ENCODE peak calls at places on chromosomes 11 and 22, in seven cellular contexts. G is breast epithelium, W is colonic mucosa, S is Caco-2, F is left lung, E is fibroblast of pulmonary artery, K is AG04450. C is an unnamed sample.

GRCh38 chr11:61254403-61255025 is 13.5 kb downstream of the PGA5 start:
- DNase-seq in E (peak), K (peak), S (peak), F (peak), G (no peak), W (peak), C (peak)

GRCh38 chr11:60710482-60710881 is 11.1 kb downstream of the MS4A8 start:
- DNase-seq in S (peak), W (no peak), G (no peak), E (no peak), K (no peak), F (no peak), C (peak)

GRCh38 chr22:31586137-31586920 is 75.7 kb downstream of the PISD start:
- DNase-seq in W (no peak), K (no peak), F (no peak), S (no peak), E (peak), G (peak), C (peak)

GRCh38 chr11:9787981-9788521 is 124.2 kb downstream of the SWAP70 start:
- DNase-seq in G (no peak), E (peak), K (peak), F (peak), W (no peak), S (no peak), C (no peak)

GRCh38 chr11:134658481-134659080 is 246.5 kb upstream of the B3GAT1 start:
- DNase-seq in F (no peak), E (no peak), G (no peak), S (peak), K (no peak), W (peak), C (no peak)

GRCh38 chr22:19764636-19765476 is 4.3 kb downstream of the TBX1 start:
- DNase-seq in G (no peak), W (no peak), K (no peak), E (no peak), F (no peak), S (no peak), C (no peak)

GRCh38 chr11:8814923-8815240 is 96.1 kb upstream of the AKIP1 start:
- DNase-seq in W (no peak), G (no peak), E (no peak), K (no peak), S (no peak), F (no peak), C (no peak)

GRCh38 chr22:36741204-36741793 is 34.6 kb downstream of the IFT27 start:
- DNase-seq in W (no peak), K (no peak), S (peak), E (peak), F (peak), G (no peak), C (peak)

GRCh38 chr11:105609341-105609781 is 512 bp upstream of the GRIA4 start:
- DNase-seq in F (no peak), K (no peak), S (peak), G (peak), W (peak), E (peak), C (peak)

GRCh38 chr11:32006799-32007388 is 84.0 kb upstream of the RCN1 start:
- DNase-seq in W (no peak), E (peak), G (no peak), S (no peak), K (peak), F (no peak), C (peak)

GRCh38 chr11:36453678-36454077 is 56.4 kb downstream of the TRAF6 start:
- DNase-seq in S (no peak), E (no peak), G (no peak), F (no peak), K (no peak), W (peak), C (no peak)

GRCh38 chr11:134277176-134278001 is 1.2 kb downstream of the GLB1L3 start:
- DNase-seq in E (no peak), K (no peak), F (no peak), S (no peak), G (peak), W (no peak), C (no peak)

GRCh38 chr11:122796128-122796717 is 42.1 kb upstream of the CRTAM start:
- DNase-seq in E (peak), S (peak), F (no peak), K (no peak), W (peak), G (no peak), C (peak)

GRCh38 chr22:42310301-42310981 is 40.0 kb upstream of the TCF20 start:
- DNase-seq in S (no peak), E (no peak), G (no peak), F (no peak), W (no peak), K (no peak), C (no peak)

GRCh38 chr11:61815790-61816735 is 740 bp downstream of the FADS1 start:
- DNase-seq in F (peak), W (peak), E (peak), S (peak), K (no peak), G (peak), C (peak)

GRCh38 chr22:37018815-37019308 is 385 bp downstream of the TST start:
- DNase-seq in E (peak), F (peak), S (no peak), W (peak), G (no peak), K (no peak), C (peak)

GRCh38 chr11:94623120-94623735 is 56.1 kb downstream of the PIWIL4 start:
- DNase-seq in W (peak), E (peak), K (peak), G (peak), F (no peak), S (peak), C (peak)

GRCh38 chr11:116869610-116870009 is 32.2 kb upstream of the APOA1 start:
- DNase-seq in S (no peak), W (no peak), K (no peak), G (no peak), F (no peak), E (no peak), C (no peak)

GRCh38 chr22:46150615-46151423 is 493 bp downstream of the PPARA start:
- DNase-seq in W (peak), S (no peak), G (no peak), E (no peak), K (no peak), F (peak), C (no peak)

GRCh38 chr11:61917357-61918109 is at the start of gene RAB3IL1:
- DNase-seq in G (no peak), E (peak), W (peak), K (no peak), S (peak), F (no peak), C (no peak)

GRCh38 chr11:115498354-115498753 is 5.9 kb downstream of the CADM1 start:
- DNase-seq in F (no peak), K (no peak), G (no peak), W (no peak), S (peak), E (no peak), C (no peak)

GRCh38 chr11:66815646-66816045 is 27.6 kb upstream of the RCE1 start:
- DNase-seq in F (no peak), W (no peak), E (no peak), S (no peak), K (no peak), G (no peak), C (no peak)

GRCh38 chr11:10317776-10318526 is 13.1 kb downstream of the ADM start:
- DNase-seq in S (no peak), K (no peak), F (no peak), G (no peak), W (no peak), E (no peak), C (no peak)

GRCh38 chr11:61885166-61885778 is 6.1 kb downstream of the FADS3 start:
- DNase-seq in S (no peak), E (no peak), G (no peak), K (no peak), W (no peak), F (no peak), C (no peak)

GRCh38 chr22:43391306-43391705 is 20.5 kb upstream of the MPPED1 start:
- DNase-seq in W (no peak), F (no peak), G (no peak), E (no peak), K (no peak), S (no peak), C (no peak)

GRCh38 chr22:25153961-25154685 is 45.5 kb upstream of the CRYBB3 start:
- DNase-seq in E (peak), G (peak), S (no peak), K (no peak), W (peak), F (peak), C (peak)

GRCh38 chr11:47071871-47072270 is 104.8 kb downstream of the ARFGAP2 start:
- DNase-seq in G (no peak), W (no peak), E (no peak), K (no peak), S (no peak), F (no peak), C (no peak)

GRCh38 chr11:58392741-58393140 is 13.9 kb downstream of the OR5B3 start:
- DNase-seq in E (no peak), G (no peak), K (no peak), W (no peak), F (no peak), S (no peak), C (no peak)

GRCh38 chr11:129815596-129816461 is at the start of gene TMEM45B:
- DNase-seq in S (peak), K (no peak), W (peak), E (no peak), F (peak), G (no peak), C (no peak)

GRCh38 chr22:35334010-35334409 is 34.3 kb downstream of the TOM1 start:
- DNase-seq in F (no peak), S (no peak), W (no peak), E (no peak), G (no peak), K (no peak), C (no peak)

DNA sequence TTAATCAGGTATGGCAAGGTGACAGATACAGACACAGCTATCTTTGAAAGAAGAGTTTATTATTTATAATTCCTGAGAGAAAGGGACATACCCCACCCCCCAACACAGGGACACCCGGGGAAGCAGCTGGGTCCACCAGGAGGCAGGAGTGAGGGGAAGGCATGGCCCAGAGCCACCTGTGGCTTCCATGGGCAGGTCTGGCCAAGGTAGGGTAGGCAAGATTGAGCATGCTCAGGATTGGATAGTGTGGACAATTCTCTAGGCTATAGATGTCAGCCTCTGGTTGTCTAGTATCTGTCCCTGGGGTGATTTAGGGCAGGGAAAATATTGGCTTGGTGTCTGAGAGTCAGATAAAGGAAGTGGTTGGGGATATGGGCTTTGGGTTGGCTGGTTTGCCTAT is 27.5 kb upstream of the SMIM35 start:
- DNase-seq in W (no peak), S (no peak), E (no peak), F (no peak), G (no peak), K (no peak), C (no peak)
- H3K4me3 ChIP-seq in W (no peak), S (no peak), E (no peak), F (no peak), G (no peak), K (no peak), C (no peak)

DNA sequence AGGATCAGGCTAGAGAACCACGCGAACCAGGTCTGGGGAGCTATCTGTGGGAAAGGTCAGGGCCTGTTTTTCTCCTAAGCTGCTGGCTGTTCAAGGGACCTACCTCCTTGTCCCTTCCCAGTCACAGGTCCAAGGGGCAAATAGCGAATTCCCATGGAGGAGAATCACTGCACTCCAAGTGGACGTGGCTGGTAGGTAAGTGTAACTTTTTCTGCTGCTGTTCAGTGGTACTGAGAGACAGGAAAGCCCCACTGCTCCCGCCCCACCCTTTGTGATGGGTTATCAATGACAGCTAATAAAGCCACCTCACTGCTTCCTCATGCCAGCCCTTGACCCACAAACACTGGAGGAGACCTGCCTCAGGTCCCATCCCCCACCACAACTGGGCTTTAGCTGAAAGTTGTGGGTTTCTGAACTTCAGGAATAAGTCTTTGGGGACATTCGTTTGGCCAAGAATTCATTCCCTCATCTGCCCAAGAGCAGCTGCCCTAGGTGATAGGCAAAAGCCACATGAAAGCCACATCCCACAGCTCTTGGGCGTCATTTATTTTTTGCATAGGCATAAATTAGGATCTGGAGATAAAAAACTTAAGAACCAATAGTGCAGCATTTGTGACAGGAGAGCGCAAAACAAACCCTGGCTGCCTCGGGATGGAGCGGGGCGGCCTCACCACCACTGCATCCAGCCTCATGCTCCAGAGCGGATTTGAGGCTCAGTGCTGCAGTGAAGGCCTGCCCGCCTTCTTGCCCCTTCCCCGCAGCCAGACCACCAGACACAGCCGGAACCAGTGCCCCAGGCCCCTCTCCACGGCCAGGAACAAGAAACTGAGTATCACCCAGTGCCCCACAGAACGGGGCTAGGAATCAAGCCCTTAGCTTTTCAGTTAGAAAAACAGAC is 21.3 kb downstream of the SUN2 start:
- DNase-seq in F (no peak), W (no peak), K (no peak), E (no peak), G (no peak), S (no peak), C (no peak)
- TF ChIP-seq CTCF in F (no peak), W (no peak), K (no peak), E (no peak), G (no peak), S (no peak), C (no peak)

GRCh38 chr22:50337262-50338041 is 5.7 kb upstream of the PPP6R2 start:
- DNase-seq in F (no peak), G (no peak), W (no peak), K (no peak), S (no peak), E (no peak), C (no peak)

GRCh38 chr22:50340157-50340879 is 2.8 kb upstream of the PPP6R2 start:
- DNase-seq in E (peak), S (peak), F (no peak), W (no peak), K (no peak), G (no peak), C (no peak)

GRCh38 chr22:50341977-50342650 is 1.0 kb upstream of the PPP6R2 start:
- DNase-seq in W (peak), G (peak), E (peak), K (peak), S (peak), F (peak), C (peak)

GRCh38 chr22:50338860-50339462 is 4.2 kb upstream of the PPP6R2 start:
- DNase-seq in S (no peak), F (no peak), W (no peak), K (no peak), G (no peak), E (no peak), C (no peak)

DNA sequence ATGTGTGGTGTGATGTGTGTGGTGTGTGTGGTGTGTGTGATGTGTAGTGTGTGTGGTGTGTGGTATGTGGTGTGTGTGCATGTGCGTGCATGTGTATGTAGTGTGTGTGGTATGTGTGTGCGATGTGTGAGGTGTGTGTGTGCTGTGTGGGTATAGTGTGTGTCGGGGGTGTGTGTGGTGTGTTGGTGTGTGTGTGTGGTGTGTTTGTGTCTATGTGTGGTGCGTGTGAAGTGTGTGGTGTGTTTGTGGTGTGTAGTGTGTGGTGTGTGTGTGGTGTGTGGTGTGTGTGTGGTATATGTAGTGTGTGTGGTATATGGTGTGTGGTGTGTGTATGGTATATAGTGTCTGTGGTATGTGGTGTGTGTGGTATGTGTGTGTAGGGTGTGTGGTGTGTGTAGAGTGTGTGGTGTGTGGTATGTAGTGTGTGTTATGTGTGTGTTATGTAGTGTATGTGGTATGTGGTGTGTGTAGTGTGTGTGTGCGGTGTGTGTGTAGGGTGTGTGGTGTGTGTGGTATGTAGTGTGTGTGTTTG is 5.0 kb upstream of the PPP6R2 start:
- DNase-seq in K (no peak), W (no peak), G (no peak), F (no peak), S (no peak), E (no peak), C (no peak)
- H3K4me3 ChIP-seq in K (no peak), W (no peak), G (no peak), F (no peak), S (no peak), E (no peak), C (no peak)

DNA sequence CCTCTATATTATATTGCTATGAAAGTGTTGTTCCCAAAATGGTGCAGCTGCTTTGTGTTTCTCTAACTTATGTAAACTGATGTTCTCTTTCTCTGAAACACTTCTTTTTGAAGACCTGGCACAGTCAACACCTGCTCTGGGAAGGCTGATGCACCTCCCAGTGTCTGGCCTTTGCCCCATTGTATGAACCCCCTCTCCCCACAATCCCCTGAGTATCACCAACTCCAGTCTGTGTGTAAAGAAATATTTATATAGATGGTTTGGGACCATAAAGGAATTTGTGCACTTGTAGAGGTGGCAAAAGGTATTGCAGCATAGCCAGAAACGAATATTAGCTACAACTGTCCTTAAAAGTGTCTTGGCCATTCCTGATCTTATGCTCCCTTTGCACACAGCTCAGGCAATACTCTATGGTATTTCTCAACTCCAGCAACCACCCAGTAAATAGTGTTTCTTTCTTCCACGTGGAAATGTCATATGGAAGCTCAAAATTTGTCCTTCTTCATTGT is 365.2 kb upstream of the DDI1 start:
- DNase-seq in G (no peak), F (no peak), S (no peak), W (no peak), E (no peak), K (no peak), C (no peak)
- TF ChIP-seq CTCF in G (no peak), F (no peak), S (peak), W (no peak), E (peak), K (peak), C (peak)

C was measured in brain microvascular endothelial cell.